ENCODE peak calls at places on chromosomes 3 and 15, in four cellular contexts. Q is heart right ventricle, S is non-pigmented ciliary epithelial cell, U is RPMI7951. E is an unnamed sample.

GRCh38 chr15:61195116-61196002 is 33.7 kb downstream of the RORA start:
- DNase-seq in Q (no peak), S (peak), U (peak), E (no peak)

GRCh38 chr15:84734794-84735479 is 13.5 kb upstream of the ZNF592 start:
- DNase-seq in Q (no peak), S (no peak), U (peak), E (no peak)

GRCh38 chr3:109702252-109702651 is 364.9 kb upstream of the DPPA4 start:
- DNase-seq in Q (no peak), S (peak), U (peak), E (no peak)

GRCh38 chr3:52983336-52983807 is 62.5 kb downstream of the SFMBT1 start:
- DNase-seq in Q (no peak), S (no peak), U (no peak), E (no peak)

GRCh38 chr3:12370758-12371157 is 81.9 kb downstream of the PPARG start:
- DNase-seq in Q (no peak), S (no peak), U (peak), E (no peak)

GRCh38 chr3:39753361-39753760 is 56.0 kb upstream of the MYRIP start:
- DNase-seq in Q (no peak), S (no peak), U (no peak), E (no peak)

GRCh38 chr15:60352525-60352924 is 45.3 kb downstream of the ANXA2 start:
- DNase-seq in Q (no peak), S (no peak), U (no peak), E (no peak)

GRCh38 chr15:45612790-45613415 is 21.9 kb upstream of the SQOR start:
- DNase-seq in Q (no peak), S (peak), U (peak), E (no peak)

GRCh38 chr15:50808728-50809127 is 43.2 kb upstream of the SPPL2A start:
- DNase-seq in Q (no peak), S (no peak), U (no peak), E (no peak)

GRCh38 chr3:129226374-129226773 is 23.0 kb upstream of the COPG1 start:
- DNase-seq in Q (peak), S (peak), U (peak), E (peak)

GRCh38 chr3:86739244-86739643 is 251.7 kb downstream of the VGLL3 start:
- DNase-seq in Q (no peak), S (no peak), U (no peak), E (no peak)

GRCh38 chr3:143081844-143082778 is 37.5 kb upstream of the CHST2 start:
- DNase-seq in Q (no peak), S (no peak), U (no peak), E (no peak)

E was measured in ovary.